ENCODE peak calls at places on chromosomes 4 and X, in seven cellular contexts. U is activated CD4-positive, alpha-beta T cell treated with anti-CD3 and anti-CD28 coated beads, Interleukin-2, amount 10 ng/mL, durations not matched to agents 7 days and 5 days; N is Calu3; X is PC-3; K is HepG2; P is stimulated activated CD4-positive, alpha-beta T cell treated with anti-CD3 and anti-CD28 coated beads, TNF-alpha, amount 100 ng/mL, for 4 hours; V is effector memory CD8-positive, alpha-beta T cell. W is an unnamed sample.

GRCh38 chrX:37993857-37994619 is 12.3 kb upstream of the SYTL5 start:
- DNase-seq in U (peak), N (peak), X (peak), K (peak), P (no peak), V (peak), W (no peak)

GRCh38 chrX:71618303-71618721 is at the start of gene CXCR3:
- DNase-seq in U (peak), N (no peak), X (no peak), K (no peak), P (peak), V (no peak), W (peak)

GRCh38 chr4:150828159-150828558 is 186.9 kb downstream of the LRBA start:
- DNase-seq in U (peak), N (no peak), X (no peak), K (no peak), P (peak), V (peak), W (peak)

GRCh38 chr4:120720354-120720753 is 202.2 kb downstream of the PRDM5 start:
- DNase-seq in U (no peak), N (no peak), X (no peak), K (no peak), P (no peak), V (no peak), W (no peak)

GRCh38 chr4:147741190-147741788 is 9.4 kb downstream of the ARHGAP10 start:
- DNase-seq in U (no peak), N (no peak), X (peak), K (no peak), P (no peak), V (no peak), W (no peak)

GRCh38 chr4:97582890-97583289 is 560.4 kb downstream of the STPG2 start:
- DNase-seq in U (no peak), N (no peak), X (peak), K (no peak), P (no peak), V (no peak), W (no peak)

GRCh38 chrX:129478516-129478915 is 44.8 kb downstream of the SMARCA1 start:
- DNase-seq in U (no peak), N (no peak), X (no peak), K (no peak), P (no peak), V (no peak), W (no peak)

GRCh38 chr4:2714071-2714770 is 41.9 kb downstream of the TNIP2 start:
- DNase-seq in U (peak), N (no peak), X (no peak), K (no peak), P (peak), V (peak), W (peak)

GRCh38 chr4:186790630-186791029 is 67.0 kb upstream of the FAT1 start:
- DNase-seq in U (no peak), N (no peak), X (peak), K (no peak), P (no peak), V (no peak), W (no peak)

GRCh38 chrX:1196436-1196835 is 16.0 kb downstream of the CRLF2 start:
- DNase-seq in U (no peak), N (no peak), X (no peak), K (no peak), P (no peak), V (no peak), W (no peak)

GRCh38 chr4:111334356-111334755 is 711.5 kb upstream of the PITX2 start:
- DNase-seq in U (no peak), N (no peak), X (no peak), K (no peak), P (no peak), V (no peak), W (no peak)

GRCh38 chr4:102994803-102995202 is 24.7 kb downstream of the SLC9B1 start:
- DNase-seq in U (no peak), N (no peak), X (no peak), K (no peak), P (no peak), V (no peak), W (no peak)

GRCh38 chrX:151902813-151903591 is 9.7 kb upstream of the MAGEA4 start:
- DNase-seq in U (no peak), N (peak), X (peak), K (peak), P (no peak), V (no peak), W (no peak)

GRCh38 chr4:98706200-98706813 is 47.9 kb upstream of the TSPAN5 start:
- DNase-seq in U (peak), N (no peak), X (no peak), K (no peak), P (no peak), V (peak), W (no peak)

GRCh38 chrX:129842510-129843208 is 1.0 kb downstream of the ZDHHC9 start:
- DNase-seq in U (no peak), N (peak), X (peak), K (peak), P (no peak), V (no peak), W (no peak)

GRCh38 chrX:1686642-1687041 is 71.8 kb downstream of the ASMT start:
- DNase-seq in U (no peak), N (no peak), X (no peak), K (no peak), P (no peak), V (no peak), W (no peak)

GRCh38 chrX:19544693-19545305 is 29.5 kb upstream of the MAP3K15 start:
- DNase-seq in U (peak), N (peak), X (peak), K (peak), P (no peak), V (peak), W (peak)

GRCh38 chr4:43286137-43286536 is 393.6 kb downstream of the GRXCR1 start:
- DNase-seq in U (no peak), N (no peak), X (no peak), K (no peak), P (no peak), V (no peak), W (no peak)

GRCh38 chrX:72265263-72265662 is 11.8 kb downstream of the RPS4X start:
- DNase-seq in U (no peak), N (no peak), X (no peak), K (no peak), P (no peak), V (no peak), W (no peak)

GRCh38 chrX:57929373-57929772 is 19.1 kb upstream of the ZXDA start:
- DNase-seq in U (no peak), N (no peak), X (peak), K (peak), P (no peak), V (no peak), W (no peak)

GRCh38 chr4:183838987-183839712 is 66.0 kb upstream of the STOX2 start:
- DNase-seq in U (no peak), N (no peak), X (peak), K (no peak), P (no peak), V (no peak), W (no peak)

GRCh38 chr4:93835929-93836328 is 7.4 kb downstream of the ATOH1 start:
- DNase-seq in U (no peak), N (no peak), X (no peak), K (no peak), P (no peak), V (no peak), W (no peak)

GRCh38 chr4:41207330-41207831 is 7.0 kb downstream of the APBB2 start:
- DNase-seq in U (no peak), N (no peak), X (no peak), K (no peak), P (no peak), V (no peak), W (no peak)

GRCh38 chr4:79338148-79338547 is 12.3 kb upstream of the NAA11 start:
- DNase-seq in U (no peak), N (no peak), X (no peak), K (no peak), P (no peak), V (no peak), W (no peak)

GRCh38 chr4:184882276-184882675 is 56.5 kb upstream of the ACSL1 start:
- DNase-seq in U (no peak), N (no peak), X (no peak), K (no peak), P (no peak), V (no peak), W (no peak)

W was measured in effector CD4-positive, alpha-beta T cell.